ENCODE peak calls at places on chromosomes 12 and 14, in nine cellular contexts. Y, M, D, P, L, E, J, R and B are unnamed samples.

GRCh38 chr14:105364100-105364708 is 34.1 kb upstream of the TEX22 start:
- DNase-seq in E (no peak), P (no peak), R (no peak), M (peak; percentile 40), D (no peak), J (peak; percentile 31), Y (no peak), L (peak; percentile 47), B (no peak)

GRCh38 chr12:132600048-132601032 is 10.0 kb downstream of the LRCOL1 start:
- DNase-seq in M (peak; percentile 83), Y (peak; percentile 23), R (no peak), P (no peak), D (peak; percentile 81), E (peak; percentile 54), J (peak; percentile 60), L (peak; percentile 71), B (peak; percentile 67)

GRCh38 chr12:108955225-108955835 is 65.5 kb downstream of the SVOP start:
- DNase-seq in M (no peak), D (no peak), J (no peak), L (no peak), E (peak; percentile 7), Y (no peak), R (no peak), P (no peak), B (peak; percentile 36)

GRCh38 chr12:58502857-58503256 is 417.4 kb downstream of the LRIG3 start:
- DNase-seq in P (no peak), D (no peak), M (no peak), Y (no peak), J (no peak), R (no peak), E (no peak), L (no peak), B (peak; percentile 10)

GRCh38 chr14:22472935-22473854 is 115.8 kb downstream of the DAD1 start:
- DNase-seq in R (no peak), E (peak; percentile 56), D (no peak), L (peak; percentile 56), P (no peak), M (peak; percentile 33), Y (peak; percentile 34), J (peak; percentile 63), B (peak; percentile 72)

GRCh38 chr14:81625343-81625742 is 91.7 kb upstream of the SEL1L start:
- DNase-seq in J (no peak), L (no peak), M (no peak), Y (peak; percentile 15), D (no peak), E (peak; percentile 28), R (no peak), P (no peak), B (no peak)

GRCh38 chr12:109718390-109718789 is 4.8 kb downstream of the FAM222A start:
- DNase-seq in D (no peak), L (no peak), M (no peak), E (no peak), Y (no peak), R (no peak), J (no peak), P (no peak), B (no peak)

GRCh38 chr14:73802431-73803188 is 49.0 kb upstream of the PTGR2 start:
- DNase-seq in J (no peak), Y (no peak), R (peak; percentile 76), M (no peak), L (peak; percentile 70), E (no peak), D (no peak), P (no peak), B (peak; percentile 18)

GRCh38 chr14:91349481-91350074 is 68.0 kb downstream of the CCDC88C start:
- DNase-seq in R (no peak), M (no peak), L (no peak), D (no peak), E (no peak), Y (no peak), J (no peak), P (peak; percentile 85), B (no peak)

GRCh38 chr12:19397534-19397933 is 41.8 kb upstream of the AEBP2 start:
- DNase-seq in R (peak; percentile 26), Y (no peak), L (no peak), P (no peak), M (no peak), J (no peak), D (no peak), E (no peak), B (no peak)

DNA sequence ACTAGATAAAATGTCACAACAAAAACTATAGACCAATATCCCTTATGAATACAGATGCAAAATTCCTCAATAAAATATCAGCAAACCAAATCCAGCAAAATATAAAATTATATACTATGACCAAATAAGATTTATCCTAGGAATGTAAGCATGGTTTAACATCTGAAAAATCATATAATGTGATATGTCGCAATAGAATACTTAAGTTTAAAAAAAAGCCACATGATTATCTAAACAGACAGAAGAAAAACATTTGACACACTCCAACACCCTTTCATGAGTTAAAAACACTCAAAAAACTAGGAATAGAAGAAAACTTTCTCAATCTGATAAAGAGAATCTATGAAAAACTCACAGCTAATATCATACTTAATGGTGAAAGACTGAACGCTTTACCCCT is 20.3 kb downstream of the ANGEL1 start:
- DNase-seq in R (no peak), M (no peak), J (no peak), Y (no peak), L (no peak), D (no peak), P (no peak), E (no peak), B (no peak)
- TF ChIP-seq POLR2A in R (no peak), M (no peak), J (no peak), Y (no peak), L (no peak), D (no peak), P (no peak), E (no peak), B (no peak)

DNA sequence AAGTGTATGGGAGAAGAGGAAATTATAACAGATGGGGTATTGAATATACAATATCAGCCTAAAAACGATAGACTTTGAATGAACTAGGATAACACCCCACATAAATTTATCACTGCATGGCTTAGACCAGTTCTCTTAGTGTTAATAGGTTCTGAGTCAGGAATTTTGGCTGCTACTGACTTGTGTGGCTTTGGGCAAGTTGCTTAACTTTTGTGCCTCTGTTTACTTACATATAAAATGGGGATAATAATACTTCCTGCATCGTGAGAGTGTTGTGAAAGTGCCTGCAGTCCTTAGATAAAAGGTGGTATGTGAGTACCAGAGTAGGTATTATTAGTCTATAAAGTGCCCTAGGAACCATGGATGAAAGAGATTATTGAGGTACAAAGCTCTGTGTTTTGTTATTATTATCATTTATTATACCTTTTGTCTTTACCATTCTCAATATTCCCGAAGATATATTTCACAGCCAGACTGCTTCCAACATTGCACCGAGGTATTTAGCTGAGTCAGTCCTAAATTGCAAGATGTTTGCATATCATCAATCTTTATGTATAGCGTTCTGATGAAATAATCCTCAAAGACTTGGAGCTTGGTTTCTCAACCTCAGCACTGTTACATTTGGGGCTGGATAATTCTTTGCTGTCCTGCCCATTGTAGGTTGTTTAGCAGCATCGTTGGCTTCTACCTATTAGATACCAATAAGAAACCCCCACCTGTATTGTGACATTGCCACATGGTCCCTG is 2.3 kb upstream of the PAWR start:
- DNase-seq in M (no peak), Y (no peak), R (no peak), D (no peak), P (no peak), E (no peak), L (no peak), J (no peak), B (no peak)
- TF ChIP-seq POLR2AphosphoS5 in M (no peak), Y (no peak), R (no peak), D (no peak), P (no peak), E (no peak), L (no peak), J (no peak), B (no peak)

GRCh38 chr12:32881702-32882101 is 14.9 kb downstream of the PKP2 start:
- DNase-seq in Y (no peak), L (no peak), R (no peak), M (no peak), J (no peak), D (no peak), E (no peak), P (no peak), B (no peak)

GRCh38 chr12:32887058-32887457 is 9.5 kb downstream of the PKP2 start:
- DNase-seq in J (no peak), P (no peak), R (no peak), L (no peak), E (no peak), M (no peak), D (no peak), Y (no peak), B (no peak)

GRCh38 chr12:32884962-32885361 is 11.6 kb downstream of the PKP2 start:
- DNase-seq in J (no peak), P (no peak), R (no peak), L (no peak), M (no peak), Y (no peak), E (no peak), D (no peak), B (no peak)

GRCh38 chr12:32889073-32889760 is 7.4 kb downstream of the PKP2 start:
- DNase-seq in Y (no peak), D (no peak), E (no peak), L (no peak), M (no peak), J (no peak), P (no peak), R (no peak), B (no peak)

DNA sequence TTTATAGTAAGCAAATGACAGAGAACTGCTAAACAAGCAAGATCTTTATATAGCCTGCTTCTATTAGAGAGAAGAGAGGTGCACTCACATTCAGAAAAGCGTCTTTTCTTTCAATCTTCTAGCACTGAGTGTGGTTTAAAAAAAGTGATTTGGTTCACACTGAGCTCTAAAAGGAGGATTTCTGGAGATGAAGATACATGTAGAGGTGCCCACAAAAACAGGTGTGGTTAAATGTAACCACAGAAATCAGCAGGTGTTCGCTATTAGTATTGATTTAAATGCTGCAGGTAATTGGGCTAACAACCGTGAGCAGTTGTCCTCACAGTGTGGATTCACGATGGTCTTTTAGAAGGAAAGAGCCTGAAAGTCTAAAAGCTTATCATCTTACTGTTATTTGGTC is 10.7 kb downstream of the PKP2 start:
- DNase-seq in P (no peak), E (no peak), L (no peak), Y (no peak), R (no peak), M (no peak), D (no peak), J (no peak), B (no peak)
- TF ChIP-seq POLR2A in P (no peak), E (no peak), L (no peak), Y (no peak), R (no peak), M (no peak), D (no peak), J (no peak), B (no peak)

DNA sequence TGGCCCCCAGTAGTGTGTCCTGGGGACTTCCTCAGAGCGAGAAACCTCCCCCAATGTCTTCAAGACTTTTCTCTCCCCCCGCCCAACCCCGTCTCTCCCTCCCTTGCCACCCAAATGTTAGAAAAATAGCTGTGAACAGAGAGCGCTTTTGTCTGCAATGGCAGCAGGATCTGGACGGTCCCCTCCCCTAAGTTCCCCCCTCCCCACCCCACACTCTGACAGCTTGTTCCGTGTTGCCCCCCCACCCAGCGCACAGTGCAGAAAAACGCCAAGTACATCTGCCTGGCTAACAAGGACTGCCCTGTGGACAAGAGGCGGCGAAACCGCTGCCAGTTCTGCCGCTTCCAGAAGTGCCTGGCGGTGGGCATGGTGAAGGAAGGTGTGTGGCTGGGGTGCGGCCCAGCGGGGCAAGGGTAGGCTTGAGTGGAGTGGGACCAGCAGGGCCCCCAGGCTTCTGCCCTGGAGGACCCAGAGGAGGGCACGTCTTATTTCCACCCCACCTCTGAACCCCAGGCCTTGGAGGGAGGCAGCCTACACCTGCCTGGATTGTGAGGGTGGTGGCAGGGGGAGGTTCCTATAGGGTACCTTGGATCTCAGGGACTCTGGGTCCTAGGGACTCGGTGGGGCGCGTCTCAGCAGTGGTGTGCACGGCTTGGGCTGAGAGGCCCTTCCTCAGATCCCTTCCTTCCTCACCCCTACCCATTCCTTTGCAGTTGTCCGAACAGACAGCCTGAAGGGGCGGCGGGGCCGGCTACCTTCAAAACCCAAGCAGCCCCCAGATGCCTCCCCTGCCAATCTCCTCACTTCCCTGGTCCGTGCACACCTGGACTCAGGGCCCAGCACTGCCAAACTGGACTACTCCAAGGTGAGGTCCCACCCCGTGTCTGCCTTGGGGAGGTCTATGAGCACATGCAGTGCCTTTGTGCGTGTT is 4.8 kb downstream of the NR4A1 start:
- DNase-seq in R (no peak), E (no peak), L (peak; percentile 52), P (no peak), J (peak; percentile 43), Y (no peak), M (no peak), D (peak; percentile 85), B (no peak)
- TF ChIP-seq POLR2AphosphoS5 in R (no peak), E (no peak), L (peak; percentile 89), P (no peak), J (peak; percentile 75), Y (no peak), M (no peak), D (peak; percentile 92), B (no peak)